ENCODE peak calls at places on chromosomes 3 and 15, in ten cellular contexts. P is body of pancreas, M is GM12891, J is GM12892, S is NB4, Z is heart left ventricle, A is stomach, K is Peyer's patch, Q is adrenal gland, F is K562. I is an unnamed sample.

GRCh38 chr15:40064231-40064894 is 25.4 kb upstream of the SRP14 start:
- DNase-seq in P (no peak), M (no peak), J (no peak), S (no peak), Z (no peak), A (no peak), K (peak), Q (no peak), F (no peak), I (no peak)

GRCh38 chr15:74790080-74790916 is 8.4 kb downstream of the CSK start:
- DNase-seq in P (peak), M (no peak), J (no peak), S (peak), Z (peak), A (peak), K (peak), Q (peak), F (no peak), I (peak)

GRCh38 chr3:22012471-22012870 is 261.5 kb upstream of the ZNF385D start:
- DNase-seq in P (no peak), M (no peak), J (no peak), S (no peak), Z (no peak), A (no peak), K (no peak), Q (no peak), F (no peak), I (no peak)

GRCh38 chr15:56042982-56043980 is 49.9 kb upstream of the NEDD4 start:
- DNase-seq in P (no peak), M (no peak), J (no peak), S (peak), Z (no peak), A (no peak), K (no peak), Q (no peak), F (no peak), I (no peak)

GRCh38 chr3:170555329-170555728 is 30.5 kb downstream of the SLC7A14 start:
- DNase-seq in P (no peak), M (no peak), J (no peak), S (no peak), Z (no peak), A (no peak), K (no peak), Q (no peak), F (no peak), I (no peak)

GRCh38 chr3:72739521-72740466 is 108.5 kb downstream of the SHQ1 start:
- DNase-seq in P (no peak), M (no peak), J (no peak), S (no peak), Z (no peak), A (no peak), K (no peak), Q (peak), F (peak), I (no peak)

GRCh38 chr3:23865595-23866396 is 51.0 kb downstream of the NKIRAS1 start:
- DNase-seq in P (no peak), M (peak), J (peak), S (no peak), Z (no peak), A (no peak), K (no peak), Q (no peak), F (peak), I (peak)

GRCh38 chr3:64031540-64032533 is 8.5 kb upstream of the PSMD6 start:
- DNase-seq in P (no peak), M (no peak), J (no peak), S (no peak), Z (no peak), A (no peak), K (no peak), Q (no peak), F (no peak), I (no peak)

GRCh38 chr15:63968122-63968524 is 78.2 kb downstream of the DAPK2 start:
- DNase-seq in P (no peak), M (no peak), J (no peak), S (no peak), Z (no peak), A (no peak), K (no peak), Q (no peak), F (no peak), I (no peak)

GRCh38 chr15:57134877-57135276 is 216.4 kb downstream of the TCF12 start:
- DNase-seq in P (no peak), M (no peak), J (no peak), S (no peak), Z (no peak), A (no peak), K (no peak), Q (no peak), F (no peak), I (no peak)

GRCh38 chr15:78149805-78150751 is 916 bp downstream of the IDH3A start:
- DNase-seq in P (no peak), M (no peak), J (no peak), S (peak), Z (no peak), A (no peak), K (no peak), Q (no peak), F (peak), I (no peak)

GRCh38 chr15:29736745-29737023 is 85.6 kb downstream of the TJP1 start:
- DNase-seq in P (peak), M (no peak), J (no peak), S (no peak), Z (no peak), A (no peak), K (peak), Q (peak), F (no peak), I (no peak)

GRCh38 chr3:56467801-56468183 is 475 bp downstream of the ERC2 start:
- DNase-seq in P (peak), M (no peak), J (no peak), S (no peak), Z (no peak), A (no peak), K (no peak), Q (no peak), F (no peak), I (no peak)

GRCh38 chr3:45092132-45093031 is 53.8 kb downstream of the CDCP1 start:
- DNase-seq in P (peak), M (no peak), J (no peak), S (no peak), Z (no peak), A (no peak), K (peak), Q (no peak), F (peak), I (peak)

GRCh38 chr3:42746455-42747450 is 26.3 kb downstream of the CCDC13 start:
- DNase-seq in P (peak), M (no peak), J (no peak), S (no peak), Z (no peak), A (peak), K (no peak), Q (no peak), F (no peak), I (no peak)

GRCh38 chr3:5226783-5227182 is 39.3 kb downstream of the EDEM1 start:
- DNase-seq in P (no peak), M (no peak), J (no peak), S (peak), Z (no peak), A (no peak), K (no peak), Q (no peak), F (peak), I (no peak)

GRCh38 chr3:168094877-168095610 is 680 bp downstream of the GOLIM4 start:
- DNase-seq in P (peak), M (peak), J (peak), S (peak), Z (peak), A (peak), K (peak), Q (peak), F (peak), I (peak)
- TF ChIP-seq POLR2A in P (no peak), M (no peak), J (peak), S (peak), Z (no peak), A (no peak), K (peak), Q (peak), F (no peak), I (no peak)

GRCh38 chr3:195160257-195160898 is 110.6 kb downstream of the XXYLT1 start:
- DNase-seq in P (no peak), M (no peak), J (no peak), S (no peak), Z (no peak), A (no peak), K (no peak), Q (no peak), F (no peak), I (no peak)

GRCh38 chr3:195160908-195161434 is 110.0 kb downstream of the XXYLT1 start:
- DNase-seq in P (no peak), M (no peak), J (no peak), S (no peak), Z (no peak), A (no peak), K (no peak), Q (no peak), F (no peak), I (no peak)

GRCh38 chr3:195159819-195160175 is 111.2 kb downstream of the XXYLT1 start:
- DNase-seq in P (no peak), M (no peak), J (no peak), S (no peak), Z (no peak), A (no peak), K (no peak), Q (no peak), F (no peak), I (no peak)

GRCh38 chr3:195163719-195164572 is 107.0 kb downstream of the XXYLT1 start:
- DNase-seq in P (no peak), M (no peak), J (no peak), S (peak), Z (no peak), A (no peak), K (no peak), Q (no peak), F (peak), I (no peak)

GRCh38 chr3:195162033-195162669 is 108.8 kb downstream of the XXYLT1 start:
- DNase-seq in P (peak), M (no peak), J (peak), S (peak), Z (no peak), A (no peak), K (peak), Q (peak), F (peak), I (no peak)
- TF ChIP-seq POLR2A in P (no peak), M (peak), J (no peak), S (no peak), Z (no peak), A (no peak), K (no peak), Q (no peak), F (no peak), I (no peak)

GRCh38 chr3:131356006-131356405 is 25.6 kb upstream of the NUDT16 start:
- DNase-seq in P (no peak), M (no peak), J (no peak), S (no peak), Z (no peak), A (no peak), K (no peak), Q (no peak), F (no peak), I (no peak)

GRCh38 chr3:131363275-131363674 is 18.3 kb upstream of the NUDT16 start:
- DNase-seq in P (peak), M (no peak), J (no peak), S (no peak), Z (no peak), A (no peak), K (no peak), Q (no peak), F (no peak), I (no peak)

GRCh38 chr3:131360191-131360590 is 21.4 kb upstream of the NUDT16 start:
- DNase-seq in P (no peak), M (no peak), J (no peak), S (no peak), Z (no peak), A (no peak), K (no peak), Q (no peak), F (no peak), I (no peak)

GRCh38 chr3:131357275-131357674 is 24.3 kb upstream of the NUDT16 start:
- DNase-seq in P (no peak), M (no peak), J (no peak), S (no peak), Z (no peak), A (no peak), K (no peak), Q (no peak), F (no peak), I (no peak)

DNA sequence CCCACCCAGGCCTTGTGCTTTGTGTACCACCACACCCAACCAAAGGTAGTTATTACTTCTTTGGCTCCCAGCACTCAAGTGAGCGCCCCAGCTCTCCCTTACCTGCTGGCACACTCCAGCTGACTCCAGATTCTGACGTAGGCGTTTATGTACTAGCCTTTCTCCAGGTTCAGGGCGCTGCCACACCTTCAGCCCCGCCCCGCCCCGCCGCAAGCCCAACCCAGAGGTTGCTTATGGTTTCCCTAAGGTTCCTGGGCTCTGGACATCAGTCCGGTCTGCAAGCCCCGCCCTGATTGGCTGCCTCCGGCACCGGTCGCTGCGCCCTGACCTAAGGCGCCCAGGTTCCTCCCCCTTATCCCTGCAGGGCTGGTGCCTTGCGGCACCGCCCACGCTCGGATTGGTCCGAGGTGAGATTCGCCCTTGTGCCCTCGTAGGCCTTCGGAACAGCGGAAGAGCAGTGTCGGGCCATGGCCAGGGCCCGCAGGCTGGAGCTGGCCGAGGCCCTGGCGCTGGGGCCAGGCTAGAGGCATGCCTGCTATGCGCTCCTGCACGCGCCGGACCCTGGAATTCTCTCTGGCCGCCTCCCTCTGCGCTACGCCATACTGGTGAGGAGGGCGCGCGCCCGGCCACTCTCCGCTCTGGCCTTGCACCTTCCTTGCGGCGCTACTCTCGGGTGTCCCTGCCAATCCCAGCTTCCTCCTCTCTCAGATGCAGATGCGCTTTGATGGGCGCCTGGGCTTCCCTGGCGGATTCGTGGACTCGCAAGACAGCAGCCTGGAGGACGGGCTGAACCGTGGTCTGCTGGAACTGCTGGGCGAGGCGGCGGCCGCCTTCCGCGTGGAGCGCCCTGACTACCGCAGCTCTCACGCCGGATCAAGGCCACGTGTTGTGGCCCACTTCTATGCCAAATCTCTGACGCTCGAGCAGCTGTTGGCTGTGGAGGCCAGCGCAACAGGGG is 19.8 kb upstream of the NUDT16 start:
- DNase-seq in P (peak), M (peak), J (peak), S (no peak), Z (peak), A (peak), K (peak), Q (peak), F (peak), I (peak)
- TF ChIP-seq POLR2A in P (peak), M (no peak), J (no peak), S (no peak), Z (no peak), A (no peak), K (peak), Q (peak), F (peak), I (no peak)

DNA sequence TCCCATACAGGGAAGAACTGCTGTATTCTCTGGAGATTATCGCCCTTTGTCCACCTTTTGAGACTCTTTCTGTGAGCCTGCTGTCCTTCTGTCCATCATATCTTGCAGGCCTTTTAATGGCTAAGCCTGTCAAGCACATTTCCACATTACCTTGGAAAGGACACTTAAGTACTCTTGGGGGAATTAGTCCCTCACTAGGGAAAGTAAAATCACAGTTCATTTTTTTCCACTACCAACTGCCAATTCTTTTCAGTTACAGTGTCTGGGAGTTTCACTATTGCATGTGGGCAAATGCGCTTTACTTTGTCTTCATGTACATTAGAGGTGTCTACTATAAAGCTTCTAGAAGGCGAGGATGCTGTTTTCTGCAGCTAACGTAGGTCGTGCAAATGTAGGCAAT is 242.1 kb downstream of the NSUN3 start:
- DNase-seq in P (no peak), M (no peak), J (no peak), S (no peak), Z (no peak), A (no peak), K (no peak), Q (no peak), F (no peak), I (no peak)
- TF ChIP-seq POLR2A in P (no peak), M (no peak), J (no peak), S (no peak), Z (no peak), A (no peak), K (no peak), Q (no peak), F (no peak), I (no peak)

DNA sequence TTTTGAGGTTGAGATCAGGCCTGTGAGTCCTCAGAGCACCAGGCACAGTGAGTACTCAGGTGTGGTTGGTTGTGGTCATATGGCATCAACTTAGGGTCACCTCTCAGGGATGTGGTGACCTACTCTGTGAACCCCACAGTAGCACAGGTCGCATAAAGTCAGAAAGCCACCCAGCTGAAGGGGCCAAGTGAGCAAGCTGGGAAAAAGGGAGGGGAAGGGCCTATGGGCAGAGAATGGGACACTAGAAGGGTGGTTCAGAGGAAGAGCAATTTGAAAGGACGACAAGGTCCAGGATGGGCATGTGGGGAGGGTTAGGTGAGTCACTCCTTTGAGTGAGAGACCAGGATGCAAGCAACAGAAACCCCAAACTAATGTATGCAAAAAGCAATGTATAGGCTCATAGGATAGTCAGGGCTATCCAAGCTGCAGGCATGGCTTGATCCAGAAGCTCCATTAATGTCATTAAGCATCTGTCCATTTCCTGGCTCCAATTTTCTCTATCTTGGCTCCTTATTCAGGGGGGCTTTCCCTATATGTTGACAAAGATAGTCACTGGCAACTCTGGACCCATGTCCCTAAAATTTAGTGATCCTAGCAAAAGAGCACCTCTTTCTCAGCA is 33.5 kb downstream of the HMCES start:
- DNase-seq in P (no peak), M (no peak), J (no peak), S (peak), Z (no peak), A (no peak), K (peak), Q (no peak), F (no peak), I (no peak)
- TF ChIP-seq POLR2A in P (peak), M (no peak), J (no peak), S (no peak), Z (no peak), A (no peak), K (peak), Q (no peak), F (no peak), I (no peak)

DNA sequence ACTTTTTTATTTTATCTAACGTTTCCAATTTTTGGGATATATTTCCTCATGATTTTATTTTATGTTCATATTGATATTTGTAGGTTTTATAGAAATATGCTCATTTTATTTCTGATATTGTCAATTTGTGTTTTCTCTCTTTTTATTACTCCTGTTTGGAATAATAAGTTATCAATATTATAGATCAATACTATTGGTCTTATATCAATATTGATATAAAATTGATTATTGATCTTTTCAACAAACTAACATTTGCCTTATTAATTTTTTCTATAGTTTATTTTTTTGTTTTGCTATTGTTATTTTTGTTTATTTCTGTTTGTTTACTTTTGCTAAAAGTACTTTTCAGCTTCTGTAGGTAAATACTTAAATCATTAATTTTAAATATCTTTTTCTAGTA is 90.8 kb upstream of the CNTN6 start:
- DNase-seq in P (no peak), M (no peak), J (no peak), S (no peak), Z (no peak), A (no peak), K (no peak), Q (no peak), F (no peak), I (no peak)
- TF ChIP-seq POLR2A in P (no peak), M (no peak), J (no peak), S (no peak), Z (no peak), A (no peak), K (no peak), Q (no peak), F (no peak), I (no peak)

GRCh38 chr3:171907761-171908160 is 64.6 kb downstream of the TMEM212 start:
- DNase-seq in P (no peak), M (no peak), J (no peak), S (no peak), Z (no peak), A (no peak), K (no peak), Q (no peak), F (no peak), I (no peak)
- TF ChIP-seq POLR2A in P (no peak), M (no peak), J (no peak), S (no peak), Z (no peak), A (no peak), K (no peak), Q (no peak), F (no peak), I (no peak)

DNA sequence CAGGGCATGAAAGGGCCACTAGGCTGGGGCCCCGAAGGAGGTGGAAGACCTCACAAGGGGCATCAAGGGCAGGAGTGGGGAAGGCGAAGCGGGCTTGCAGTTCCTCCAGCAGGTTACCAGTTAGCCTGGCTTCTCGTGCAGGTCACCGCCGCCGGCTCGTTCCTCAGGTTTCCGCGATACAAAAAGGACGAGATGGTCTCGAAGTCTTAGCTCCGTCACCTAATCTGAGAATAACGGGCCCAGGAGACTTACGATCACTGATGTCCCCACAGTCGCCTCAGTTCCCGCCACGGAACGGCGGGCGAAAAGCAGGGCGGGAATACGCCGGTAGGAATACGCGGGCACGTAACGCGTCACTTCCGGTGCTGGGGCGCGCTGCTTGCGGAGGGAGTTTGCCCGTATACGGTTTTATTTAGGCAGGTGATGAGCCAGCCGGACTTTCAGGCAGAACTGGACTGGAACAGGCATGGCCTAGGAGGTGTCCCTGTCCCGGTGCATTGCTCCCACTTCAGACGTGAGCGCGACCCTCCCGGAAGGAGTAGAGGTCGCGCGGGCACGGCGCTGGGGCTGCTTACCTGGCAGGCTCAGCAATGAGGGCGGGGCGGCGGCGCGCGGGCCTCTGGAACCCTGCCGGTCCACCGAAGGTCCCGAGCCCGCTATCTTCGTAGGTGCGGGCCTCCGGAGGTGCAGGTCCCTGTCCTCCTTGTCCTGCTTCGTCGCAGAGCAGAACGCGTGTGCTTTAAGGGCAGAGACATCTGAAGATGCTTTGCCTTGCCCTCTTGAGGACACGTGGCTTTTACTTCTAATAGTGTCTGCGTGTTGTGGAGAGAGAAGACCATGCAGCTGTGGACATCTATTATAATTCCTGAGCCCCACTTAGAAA is at the start of gene RFC4:
- DNase-seq in P (peak), M (peak), J (peak), S (peak), Z (peak), A (peak), K (peak), Q (peak), F (peak), I (peak)
- TF ChIP-seq POLR2A in P (peak), M (peak), J (peak), S (peak), Z (no peak), A (no peak), K (peak), Q (no peak), F (peak), I (no peak)

I was measured in testis.